ENCODE peak calls at places on chromosomes 6 and 20, in six cellular contexts. I is HS-27A, C is pancreas, S is NCI-H446 treated with DMSO at 0.1 percent for 48 hours, E is nephron progenitor cell, D is fibroblast of lung. Y is an unnamed sample.

GRCh38 chr6:33014841-33015634 is 5.6 kb upstream of the HLA-DOA start:
- DNase-seq in D (peak; percentile 91), I (peak; percentile 52), E (peak; percentile 45), C (no peak), S (peak; percentile 39), Y (peak; percentile 84)

GRCh38 chr6:167538746-167539145 is 213.9 kb downstream of the TTLL2 start:
- DNase-seq in I (no peak), C (no peak), S (no peak), D (no peak), E (no peak), Y (no peak)

GRCh38 chr20:10505320-10506226 is 70.5 kb downstream of the SLX4IP start:
- DNase-seq in C (no peak), I (no peak), S (no peak), D (peak; percentile 81), E (no peak), Y (peak; percentile 67)

GRCh38 chr6:1971612-1972011 is 273.8 kb downstream of the GMDS start:
- DNase-seq in I (no peak), S (no peak), D (peak; percentile 25), E (no peak), C (no peak), Y (no peak)

GRCh38 chr6:12020187-12020791 is 8.2 kb downstream of the HIVEP1 start:
- DNase-seq in D (no peak), C (no peak), E (no peak), I (no peak), S (no peak), Y (no peak)

GRCh38 chr6:150494236-150494635 is 105.4 kb upstream of the PLEKHG1 start:
- DNase-seq in E (no peak), I (no peak), C (no peak), D (no peak), S (no peak), Y (no peak)

GRCh38 chr20:51687071-51687470 is 81.1 kb downstream of the ATP9A start:
- DNase-seq in E (no peak), C (no peak), S (no peak), D (peak; percentile 75), I (peak; percentile 33), Y (peak; percentile 72)

GRCh38 chr20:63641792-63642517 is 11.3 kb downstream of the STMN3 start:
- DNase-seq in D (peak; percentile 78), C (peak; percentile 97), I (no peak), E (peak; percentile 97), S (no peak), Y (peak; percentile 93)

GRCh38 chr6:27492776-27493175 is 19.9 kb upstream of the ZNF184 start:
- DNase-seq in D (no peak), C (no peak), E (no peak), S (no peak), I (no peak), Y (no peak)

GRCh38 chr20:42958367-42959112 is 231.2 kb downstream of the PTPRT start:
- DNase-seq in E (no peak), D (no peak), S (no peak), I (no peak), C (no peak), Y (no peak)

GRCh38 chr6:154604120-154604519 is 93.6 kb upstream of the CNKSR3 start:
- DNase-seq in I (no peak), S (no peak), E (no peak), C (no peak), D (no peak), Y (no peak)

GRCh38 chr6:26054937-26055669 is 32.1 kb upstream of the HFE start:
- DNase-seq in S (peak; percentile 91), I (peak; percentile 96), D (peak; percentile 98), C (peak; percentile 75), E (peak; percentile 76), Y (peak; percentile 96)

GRCh38 chr20:36501367-36502006 is 39.8 kb upstream of the MYL9 start:
- DNase-seq in E (no peak), C (no peak), I (no peak), S (no peak), D (no peak), Y (no peak)

GRCh38 chr6:48472121-48472520 is 361.1 kb upstream of the PTCHD4 start:
- DNase-seq in C (no peak), D (peak; percentile 31), S (no peak), E (no peak), I (no peak), Y (no peak)

GRCh38 chr6:131792091-131792496 is 15.7 kb upstream of the ENPP1 start:
- DNase-seq in S (no peak), D (peak; percentile 16), C (no peak), I (no peak), E (no peak), Y (peak; percentile 39)

GRCh38 chr20:24684421-24684871 is 215.0 kb downstream of the SYNDIG1 start:
- DNase-seq in E (no peak), S (no peak), D (no peak), I (no peak), C (no peak), Y (no peak)

GRCh38 chr20:63536997-63537524 is at the start of gene PTK6:
- DNase-seq in D (no peak), E (no peak), C (peak; percentile 70), S (no peak), I (no peak), Y (peak; percentile 69)

GRCh38 chr6:84074988-84075781 is 41.6 kb downstream of the MRAP2 start:
- DNase-seq in I (no peak), C (no peak), S (no peak), D (no peak), E (peak; percentile 17), Y (peak; percentile 72)

GRCh38 chr20:35698298-35699126 is 640 bp downstream of the NFS1 start:
- DNase-seq in C (no peak), I (no peak), S (no peak), D (no peak), E (peak; percentile 29), Y (peak; percentile 21)

GRCh38 chr20:36875702-36876472 is at the start of gene TLDC2:
- DNase-seq in D (no peak), C (no peak), E (no peak), I (no peak), S (no peak), Y (no peak)